ENCODE peak calls at places on chromosomes 3 and 15, in five cellular contexts. Y is activated B cell treated with CpG ODN at 0.5 μM for 24 hours, J is SK-N-SH, W is body of pancreas, O is brain microvascular endothelial cell. Z is an unnamed sample.

GRCh38 chr3:124780356-124780755 is 50.1 kb downstream of the UMPS start:
- DNase-seq in Y (no peak), J (peak; percentile 40), W (no peak), O (peak; percentile 62), Z (no peak)

GRCh38 chr3:120418446-120418845 is 32.3 kb downstream of the FSTL1 start:
- DNase-seq in Y (no peak), J (no peak), W (no peak), O (no peak), Z (no peak)

GRCh38 chr3:101292027-101292426 is 28.3 kb downstream of the IMPG2 start:
- DNase-seq in Y (no peak), J (no peak), W (no peak), O (peak; percentile 12), Z (no peak)

GRCh38 chr15:88621789-88622604 is 857 bp downstream of the AEN start:
- DNase-seq in Y (no peak), J (no peak), W (no peak), O (peak; percentile 48), Z (no peak)

GRCh38 chr3:20225769-20226168 is 39.8 kb upstream of the SGO1 start:
- DNase-seq in Y (no peak), J (peak; percentile 28), W (no peak), O (peak; percentile 28), Z (no peak)

GRCh38 chr3:75048650-75049049 is 434.2 kb upstream of the CNTN3 start:
- DNase-seq in Y (no peak), J (no peak), W (no peak), O (no peak), Z (no peak)

GRCh38 chr3:114558271-114558670 is 264.4 kb downstream of the TIGIT start:
- DNase-seq in Y (no peak), J (no peak), W (no peak), O (no peak), Z (no peak)

GRCh38 chr15:70259640-70260066 is 161.9 kb upstream of the TLE3 start:
- DNase-seq in Y (no peak), J (peak; percentile 61), W (no peak), O (no peak), Z (no peak)

GRCh38 chr15:29671308-29671981 is 150.8 kb downstream of the TJP1 start:
- DNase-seq in Y (no peak), J (no peak), W (peak; percentile 39), O (peak; percentile 52), Z (no peak)

GRCh38 chr3:87367752-87368151 is 91.4 kb upstream of the POU1F1 start:
- DNase-seq in Y (no peak), J (no peak), W (no peak), O (no peak), Z (no peak)

GRCh38 chr3:54670269-54671000 is 257.4 kb downstream of the LRTM1 start:
- DNase-seq in Y (no peak), J (no peak), W (no peak), O (no peak), Z (no peak)

GRCh38 chr15:50681467-50681866 is 5.1 kb downstream of the TRPM7 start:
- DNase-seq in Y (no peak), J (no peak), W (no peak), O (no peak), Z (no peak)

GRCh38 chr3:100254168-100254777 is 6.5 kb upstream of the TBC1D23 start:
- DNase-seq in Y (no peak), J (peak; percentile 68), W (peak; percentile 59), O (peak; percentile 58), Z (no peak)

GRCh38 chr3:39088889-39089288 is 18.5 kb downstream of the GORASP1 start:
- DNase-seq in Y (no peak), J (no peak), W (no peak), O (peak; percentile 18), Z (no peak)

GRCh38 chr3:65356331-65357286 is 668.8 kb upstream of the ADAMTS9 start:
- DNase-seq in Y (no peak), J (peak; percentile 26), W (no peak), O (peak; percentile 9), Z (peak; percentile 69)

GRCh38 chr15:44275431-44275830 is 13.1 kb upstream of the GOLM2 start:
- DNase-seq in Y (no peak), J (no peak), W (no peak), O (no peak), Z (no peak)

DNA sequence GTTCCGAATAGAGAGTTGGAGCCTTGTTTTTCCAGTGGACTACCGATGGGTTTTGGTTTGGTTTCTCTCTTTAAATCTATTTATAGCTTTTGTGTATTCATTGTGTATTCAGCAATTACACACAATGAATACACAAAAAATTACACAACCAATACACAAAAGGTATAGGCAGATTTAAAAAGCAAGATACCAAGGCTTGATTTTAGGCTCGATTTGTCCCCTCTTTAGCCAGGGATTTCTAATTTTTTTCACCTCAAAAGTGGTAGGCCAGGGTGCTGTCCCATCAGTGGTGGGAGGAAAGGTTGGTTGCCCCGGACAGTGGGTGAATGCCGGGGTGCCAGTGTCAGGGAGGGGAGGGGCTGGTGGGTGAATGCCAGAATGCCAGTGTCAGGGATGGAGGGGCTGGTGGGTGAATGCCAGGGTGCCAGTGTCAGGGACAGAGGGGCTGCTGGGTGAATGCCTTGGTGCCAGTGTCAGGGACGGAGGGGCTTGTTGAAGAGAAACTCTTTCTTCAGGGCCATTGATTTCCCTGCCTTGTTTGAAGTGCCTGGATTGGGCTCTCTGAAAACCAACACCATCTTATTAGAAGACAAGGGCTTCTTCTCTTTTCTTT is 186.2 kb downstream of the GOLGA6L6 start:
- DNase-seq in Y (no peak), J (no peak), W (no peak), O (no peak), Z (peak; percentile 76)
- TF ChIP-seq CTCF in Y (no peak), J (no peak), W (no peak), O (no peak), Z (no peak)

GRCh38 chr3:72665701-72666443 is 182.4 kb downstream of the SHQ1 start:
- DNase-seq in Y (no peak), J (peak; percentile 82), W (peak; percentile 20), O (peak; percentile 41), Z (no peak)
- TF ChIP-seq CTCF in Y (no peak), J (peak; percentile 68), W (peak; percentile 49), O (peak; percentile 69), Z (peak; percentile 71)

GRCh38 chr3:42578054-42578453 is 3.7 kb downstream of the SEC22C start:
- DNase-seq in Y (no peak), J (no peak), W (no peak), O (no peak), Z (no peak)

GRCh38 chr3:42581709-42582473 is at the start of gene SEC22C:
- DNase-seq in Y (peak; percentile 92), J (peak; percentile 99), W (peak; percentile 98), O (peak; percentile 88), Z (peak; percentile 94)

GRCh38 chr3:42581400-42581708 is 413 bp downstream of the SEC22C start:
- DNase-seq in Y (no peak), J (no peak), W (no peak), O (peak; percentile 5), Z (no peak)

GRCh38 chr3:42582474-42583070 is 805 bp upstream of the SEC22C start:
- DNase-seq in Y (no peak), J (peak; percentile 12), W (no peak), O (no peak), Z (no peak)
- TF ChIP-seq CTCF in Y (no peak), J (no peak), W (no peak), O (no peak), Z (no peak)

GRCh38 chr3:70383360-70383831 is 71.0 kb upstream of the MDFIC2 start:
- DNase-seq in Y (no peak), J (no peak), W (no peak), O (no peak), Z (no peak)

GRCh38 chr3:70387889-70388288 is 75.5 kb upstream of the MDFIC2 start:
- DNase-seq in Y (no peak), J (no peak), W (no peak), O (no peak), Z (no peak)

GRCh38 chr3:70386043-70386442 is 73.6 kb upstream of the MDFIC2 start:
- DNase-seq in Y (no peak), J (no peak), W (no peak), O (no peak), Z (no peak)
- TF ChIP-seq CTCF in Y (no peak), J (no peak), W (no peak), O (no peak), Z (no peak)

GRCh38 chr15:100206643-100207042 is 135.1 kb downstream of the ADAMTS17 start:
- DNase-seq in Y (no peak), J (no peak), W (no peak), O (no peak), Z (no peak)

GRCh38 chr15:100209204-100209603 is 132.6 kb downstream of the ADAMTS17 start:
- DNase-seq in Y (no peak), J (no peak), W (no peak), O (no peak), Z (no peak)

GRCh38 chr15:100205549-100206295 is 136.1 kb downstream of the ADAMTS17 start:
- DNase-seq in Y (no peak), J (no peak), W (no peak), O (no peak), Z (no peak)

GRCh38 chr15:100204771-100205170 is 137.0 kb downstream of the ADAMTS17 start:
- DNase-seq in Y (no peak), J (no peak), W (no peak), O (no peak), Z (no peak)

DNA sequence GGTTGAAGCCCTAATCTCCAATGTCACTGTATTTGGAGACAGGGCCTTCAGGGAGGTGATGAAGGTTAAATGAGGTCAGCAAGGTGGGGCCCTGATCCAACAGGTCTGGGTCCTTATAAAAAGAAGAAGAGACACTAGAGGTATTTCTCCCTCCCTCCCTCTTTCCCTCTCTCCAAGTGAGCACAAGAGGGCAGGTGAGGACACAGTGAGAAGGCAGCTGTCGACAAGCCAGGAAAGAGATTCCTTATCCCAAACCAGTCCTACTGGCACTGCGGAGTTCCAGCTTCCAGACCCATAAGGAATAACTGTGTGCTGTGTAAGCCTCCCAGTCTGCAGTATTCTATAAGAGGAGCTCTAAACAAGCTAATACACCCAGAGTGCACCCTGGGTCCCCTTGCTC is 134.7 kb downstream of the ADAMTS17 start:
- DNase-seq in Y (no peak), J (no peak), W (peak; percentile 46), O (no peak), Z (no peak)
- TF ChIP-seq CTCF in Y (no peak), J (no peak), W (peak; percentile 31), O (no peak), Z (no peak)

GRCh38 chr15:39801641-39802309 is 19.1 kb upstream of the FSIP1 start:
- DNase-seq in Y (no peak), J (no peak), W (peak; percentile 50), O (no peak), Z (no peak)
- TF ChIP-seq CTCF in Y (no peak), J (peak; percentile 53), W (peak; percentile 59), O (peak; percentile 64), Z (peak; percentile 58)

GRCh38 chr15:78438595-78439285 is 724 bp downstream of the IREB2 start:
- DNase-seq in Y (no peak), J (peak; percentile 46), W (no peak), O (peak; percentile 18), Z (no peak)
- TF ChIP-seq CTCF in Y (no peak), J (peak; percentile 53), W (no peak), O (peak; percentile 64), Z (peak; percentile 47)

GRCh38 chr15:72585659-72586058 is 68.8 kb upstream of the GOLGA6B start:
- DNase-seq in Y (no peak), J (no peak), W (no peak), O (peak; percentile 22), Z (no peak)
- TF ChIP-seq CTCF in Y (no peak), J (peak; percentile 42), W (no peak), O (peak; percentile 67), Z (no peak)

Z was measured in type B pancreatic cell.